ENCODE peak calls at places on chromosomes 11 and 22, in four cellular contexts. C is GOT3, I is T follicular helper cell, U is COR-L47. Q is an unnamed sample.

GRCh38 chr22:32476286-32476685 is 1.7 kb downstream of the FBXO7 start:
- DNase-seq in C (no peak), I (no peak), U (no peak), Q (no peak)

GRCh38 chr11:1921576-1922141 is 2.2 kb downstream of the TNNT3 start:
- DNase-seq in C (no peak), I (no peak), U (no peak), Q (no peak)

GRCh38 chr11:81331073-81331472 is 1402.6 kb downstream of the FAM181B start:
- DNase-seq in C (no peak), I (no peak), U (no peak), Q (no peak)

GRCh38 chr11:78691215-78691614 is 116.6 kb upstream of the NARS2 start:
- DNase-seq in C (no peak), I (no peak), U (no peak), Q (no peak)

GRCh38 chr11:95536049-95536448 is 253.5 kb downstream of the FAM76B start:
- DNase-seq in C (no peak), I (no peak), U (no peak), Q (no peak)

GRCh38 chr11:133081730-133082452 is 450.4 kb downstream of the OPCML start:
- DNase-seq in C (no peak), I (no peak), U (no peak), Q (no peak)

GRCh38 chr22:21450320-21450831 is 16.8 kb upstream of the TMEM191C start:
- DNase-seq in C (no peak), I (no peak), U (no peak), Q (no peak)

GRCh38 chr22:49359061-49359460 is 468.6 kb downstream of the BRD1 start:
- DNase-seq in C (no peak), I (no peak), U (no peak), Q (no peak)

GRCh38 chr11:125429174-125429707 is 66.8 kb downstream of the FEZ1 start:
- DNase-seq in C (no peak), I (peak), U (peak), Q (peak)

GRCh38 chr11:22521226-22521625 is 104.4 kb downstream of the FANCF start:
- DNase-seq in C (no peak), I (no peak), U (no peak), Q (no peak)

GRCh38 chr11:2999464-2999998 is 7.4 kb upstream of the NAP1L4 start:
- DNase-seq in C (no peak), I (no peak), U (no peak), Q (no peak)

GRCh38 chr11:56889986-56890385 is 98.7 kb upstream of the OR5AK2 start:
- DNase-seq in C (no peak), I (no peak), U (no peak), Q (no peak)

GRCh38 chr11:130400793-130401483 is 27.5 kb downstream of the ADAMTS8 start:
- DNase-seq in C (no peak), I (no peak), U (no peak), Q (peak)

GRCh38 chr22:35601743-35602633 is 15.1 kb downstream of the MB start:
- DNase-seq in C (no peak), I (no peak), U (no peak), Q (peak)

GRCh38 chr22:44814266-44815098 is 62.1 kb downstream of the ARHGAP8 start:
- DNase-seq in C (no peak), I (no peak), U (no peak), Q (no peak)

GRCh38 chr11:26715133-26715532 is 6.7 kb downstream of the SLC5A12 start:
- DNase-seq in C (no peak), I (no peak), U (peak), Q (no peak)

GRCh38 chr11:19259487-19260345 is 19.0 kb upstream of the E2F8 start:
- DNase-seq in C (peak), I (peak), U (peak), Q (peak)

GRCh38 chr22:27240298-27240885 is 561.2 kb downstream of the MN1 start:
- DNase-seq in C (no peak), I (no peak), U (no peak), Q (no peak)

GRCh38 chr22:38009000-38009806 is 24.8 kb upstream of the SOX10 start:
- DNase-seq in C (no peak), I (no peak), U (no peak), Q (no peak)

GRCh38 chr22:43277091-43277490 is 66.1 kb downstream of the SCUBE1 start:
- DNase-seq in C (no peak), I (no peak), U (no peak), Q (no peak)

GRCh38 chr11:80365980-80366379 is 925.1 kb upstream of the TENM4 start:
- DNase-seq in C (no peak), I (no peak), U (no peak), Q (no peak)

GRCh38 chr11:83054904-83055380 is 16.8 kb downstream of the RAB30 start:
- DNase-seq in C (no peak), I (no peak), U (peak), Q (no peak)

GRCh38 chr22:44640618-44641155 is 61.3 kb upstream of the PRR5 start:
- DNase-seq in C (no peak), I (no peak), U (no peak), Q (no peak)

GRCh38 chr22:44391026-44391425 is 78.3 kb upstream of the SHISAL1 start:
- DNase-seq in C (no peak), I (no peak), U (no peak), Q (no peak)

GRCh38 chr11:131600591-131600990 is 230.2 kb downstream of the NTM start:
- DNase-seq in C (no peak), I (no peak), U (no peak), Q (no peak)

GRCh38 chr22:25148149-25148691 is 51.4 kb upstream of the CRYBB3 start:
- DNase-seq in C (no peak), I (no peak), U (no peak), Q (no peak)

GRCh38 chr11:97610000-97610399 is 1220.2 kb downstream of the JRKL start:
- DNase-seq in C (no peak), I (no peak), U (no peak), Q (no peak)

GRCh38 chr22:43409046-43409445 is 2.8 kb upstream of the MPPED1 start:
- DNase-seq in C (no peak), I (no peak), U (no peak), Q (no peak)

Q was measured in HL-60.